ENCODE peak calls at places on chromosomes 4 and X, in nine cellular contexts. A is left ventricle myocardium inferior; S is Calu3; F is AG10803; K is colonic mucosa; I is CD4-positive, alpha-beta T cell; L is AG09319; Z is tibial nerve; J is fibroblast of lung. D is an unnamed sample.
A peak's percentile ranks its signal among the peaks of the same experiment; 100 is the strongest.

GRCh38 chrX:2823795-2824386 is 4.8 kb upstream of the GYG2 start:
- DNase-seq in A (no peak), S (no peak), F (no peak), K (peak; percentile 70), I (no peak), L (no peak), Z (no peak), J (no peak), D (no peak)

GRCh38 chr4:181538435-181538834 is 704.8 kb upstream of the TENM3 start:
- DNase-seq in A (no peak), S (no peak), F (no peak), K (peak; percentile 38), I (no peak), L (no peak), Z (no peak), J (no peak), D (no peak)

GRCh38 chr4:123785515-123785914 is 388.9 kb downstream of the SPRY1 start:
- DNase-seq in A (peak; percentile 52), S (no peak), F (peak; percentile 99), K (peak; percentile 20), I (no peak), L (peak; percentile 60), Z (peak; percentile 65), J (peak; percentile 88), D (peak; percentile 35)

GRCh38 chr4:16914208-16914607 is 15.8 kb upstream of the LDB2 start:
- DNase-seq in A (no peak), S (peak; percentile 1), F (peak; percentile 55), K (no peak), I (no peak), L (no peak), Z (no peak), J (peak; percentile 56), D (no peak)

GRCh38 chr4:130545596-130545995 is 1449.6 kb downstream of the C4orf33 start:
- DNase-seq in A (no peak), S (no peak), F (no peak), K (no peak), I (no peak), L (no peak), Z (no peak), J (peak; percentile 63), D (no peak)

GRCh38 chr4:16157609-16158503 is 68.4 kb downstream of the TAPT1 start:
- DNase-seq in A (no peak), S (no peak), F (peak; percentile 44), K (peak; percentile 34), I (no peak), L (no peak), Z (no peak), J (no peak), D (no peak)

GRCh38 chr4:38800956-38801450 is 3.6 kb downstream of the TLR1 start:
- DNase-seq in A (no peak), S (no peak), F (no peak), K (no peak), I (no peak), L (no peak), Z (no peak), J (no peak), D (no peak)

GRCh38 chr4:24236532-24236931 is 346.7 kb upstream of the PPARGC1A start:
- DNase-seq in A (no peak), S (no peak), F (no peak), K (no peak), I (no peak), L (no peak), Z (no peak), J (no peak), D (no peak)

GRCh38 chrX:135892781-135893180 is 463 bp downstream of the CT45A10 start:
- DNase-seq in A (no peak), S (no peak), F (no peak), K (no peak), I (no peak), L (no peak), Z (no peak), J (no peak), D (no peak)

GRCh38 chr4:65656008-65656407 is 14.3 kb downstream of the EPHA5 start:
- DNase-seq in A (no peak), S (no peak), F (no peak), K (no peak), I (no peak), L (no peak), Z (no peak), J (no peak), D (no peak)

GRCh38 chr4:27154706-27155105 is 294.1 kb downstream of the STIM2 start:
- DNase-seq in A (no peak), S (no peak), F (peak; percentile 25), K (no peak), I (no peak), L (no peak), Z (no peak), J (peak; percentile 47), D (peak; percentile 77)

GRCh38 chr4:114272226-114272625 is 292.8 kb upstream of the ARSJ start:
- DNase-seq in A (no peak), S (no peak), F (peak; percentile 96), K (no peak), I (no peak), L (peak; percentile 91), Z (no peak), J (peak; percentile 98), D (peak; percentile 97)

GRCh38 chrX:134470013-134470412 is 10.0 kb downstream of the HPRT1 start:
- DNase-seq in A (no peak), S (peak; percentile 2), F (no peak), K (no peak), I (no peak), L (no peak), Z (no peak), J (no peak), D (no peak)

GRCh38 chrX:134469481-134469880 is 9.5 kb downstream of the HPRT1 start:
- DNase-seq in A (no peak), S (no peak), F (peak; percentile 28), K (no peak), I (no peak), L (no peak), Z (no peak), J (peak; percentile 43), D (no peak)

GRCh38 chrX:134476284-134476683 is 16.3 kb downstream of the HPRT1 start:
- DNase-seq in A (no peak), S (no peak), F (no peak), K (no peak), I (no peak), L (no peak), Z (no peak), J (no peak), D (no peak)

DNA sequence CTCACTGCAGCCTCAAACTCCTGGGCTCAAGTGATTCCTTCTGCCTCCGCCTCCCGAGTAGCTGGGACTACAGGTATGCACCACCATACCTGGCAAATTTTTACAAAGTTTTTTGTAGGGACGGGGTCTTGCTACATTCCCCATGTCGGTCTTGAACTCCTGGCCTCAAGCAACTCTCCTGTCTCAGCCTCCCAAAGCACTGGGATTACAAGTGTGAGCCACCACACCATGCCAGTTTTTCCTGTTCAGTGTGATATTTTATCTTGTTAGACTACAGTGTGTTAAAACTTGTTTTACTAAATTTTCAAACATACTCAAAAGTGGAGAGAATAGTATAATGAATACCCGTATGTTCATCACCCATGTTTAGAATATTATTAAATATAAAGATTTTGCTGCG is 12.1 kb downstream of the HPRT1 start:
- DNase-seq in A (no peak), S (no peak), F (no peak), K (no peak), I (no peak), L (no peak), Z (no peak), J (no peak), D (no peak)
- TF ChIP-seq CTCF in A (no peak), S (no peak), F (no peak), K (no peak), I (no peak), L (no peak), Z (no peak), J (no peak), D (no peak)

GRCh38 chrX:152637649-152638442 is at the start of gene GABRQ:
- DNase-seq in A (peak; percentile 13), S (no peak), F (peak; percentile 0), K (no peak), I (no peak), L (no peak), Z (no peak), J (peak; percentile 3), D (no peak)

GRCh38 chrX:152632445-152633097 is 5.1 kb upstream of the GABRQ start:
- DNase-seq in A (peak; percentile 18), S (peak; percentile 72), F (peak; percentile 22), K (peak; percentile 58), I (no peak), L (peak; percentile 5), Z (peak; percentile 78), J (peak; percentile 27), D (no peak)

GRCh38 chrX:152638443-152638904 is 779 bp downstream of the GABRQ start:
- DNase-seq in A (no peak), S (no peak), F (no peak), K (no peak), I (no peak), L (no peak), Z (no peak), J (no peak), D (no peak)

GRCh38 chrX:152639426-152639825 is 1.7 kb downstream of the GABRQ start:
- DNase-seq in A (no peak), S (no peak), F (no peak), K (no peak), I (no peak), L (no peak), Z (no peak), J (no peak), D (no peak)

DNA sequence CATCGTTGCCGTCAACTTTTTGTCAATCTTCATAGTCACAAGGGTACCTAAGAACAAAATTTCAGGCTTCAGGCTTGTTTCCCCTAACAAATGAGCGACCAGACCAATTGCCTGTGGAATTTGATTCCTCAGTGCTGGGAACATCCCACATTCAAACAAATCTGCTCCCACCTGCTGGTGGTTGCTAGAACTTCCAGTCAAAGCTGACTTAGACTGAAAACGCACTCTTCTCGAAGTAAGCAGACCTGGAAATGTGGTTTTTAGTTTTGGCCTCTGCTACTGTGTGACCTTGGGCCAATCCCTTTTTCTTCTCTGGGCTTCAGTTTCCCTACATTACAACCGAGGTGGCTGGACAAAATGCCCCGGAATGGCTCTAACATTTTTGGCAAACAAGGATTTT is 1.8 kb upstream of the GABRQ start:
- DNase-seq in A (no peak), S (peak; percentile 56), F (peak; percentile 61), K (peak; percentile 24), I (no peak), L (peak; percentile 31), Z (peak; percentile 33), J (peak; percentile 61), D (no peak)
- TF ChIP-seq CTCF in A (peak; percentile 63), S (peak; percentile 46), F (peak; percentile 78), K (peak; percentile 36), I (no peak), L (peak; percentile 63), Z (peak; percentile 20), J (peak; percentile 62), D (peak; percentile 49)

GRCh38 chr4:140149851-140150635 is 3.9 kb downstream of the MAML3 start:
- DNase-seq in A (peak; percentile 74), S (peak; percentile 69), F (peak; percentile 47), K (peak; percentile 89), I (peak; percentile 68), L (no peak), Z (peak; percentile 68), J (peak; percentile 54), D (no peak)
- TF ChIP-seq CTCF in A (peak; percentile 32), S (no peak), F (peak; percentile 12), K (peak; percentile 17), I (no peak), L (no peak), Z (no peak), J (no peak), D (no peak)

DNA sequence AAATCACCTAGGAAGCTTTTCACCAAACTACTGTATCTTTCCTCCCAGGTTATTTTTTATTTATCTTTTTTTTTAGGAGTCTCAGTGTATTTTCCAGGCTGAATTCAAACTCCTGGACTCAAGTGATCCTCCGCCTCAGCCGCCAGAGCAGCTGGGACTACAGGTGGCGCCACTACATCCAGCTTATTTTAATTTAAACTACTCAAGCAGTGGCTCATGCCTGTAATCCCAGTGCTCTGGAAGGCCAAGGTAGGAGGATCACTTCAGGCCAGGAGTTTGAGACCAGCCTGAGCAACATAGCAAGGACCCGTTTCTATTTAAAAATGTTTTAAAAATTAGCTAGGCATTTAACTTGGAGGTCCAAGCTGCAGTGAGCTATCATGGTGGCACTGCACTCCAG is 37.8 kb downstream of the LEF1 start:
- DNase-seq in A (no peak), S (no peak), F (no peak), K (no peak), I (no peak), L (no peak), Z (no peak), J (no peak), D (no peak)
- TF ChIP-seq CTCF in A (no peak), S (no peak), F (no peak), K (no peak), I (no peak), L (no peak), Z (no peak), J (peak; percentile 19), D (no peak)